ENCODE peak calls at places on chromosome X, in five cellular contexts. K is WERI-Rb-1, F is body of pancreas, N is neural progenitor cell, R is amygdala. O is an unnamed sample.
A peak's percentile ranks its signal among the peaks of the same experiment; 100 is the strongest.

GRCh38 chrX:17022205-17022604 is 75.7 kb downstream of the REPS2 start:
- DNase-seq in N (no peak), K (no peak), R (no peak), F (no peak), O (no peak)

GRCh38 chrX:50081282-50081955 is 119.4 kb downstream of the AKAP4 start:
- DNase-seq in R (no peak), F (peak; percentile 36), K (peak; percentile 22), N (peak; percentile 50), O (peak; percentile 36)

GRCh38 chrX:41720125-41720780 is 3.7 kb upstream of the GPR82 start:
- DNase-seq in K (no peak), N (no peak), F (no peak), R (no peak), O (no peak)

GRCh38 chrX:149504226-149504914 is 736 bp downstream of the IDS start:
- DNase-seq in R (no peak), K (peak; percentile 45), F (peak; percentile 15), N (peak; percentile 27), O (no peak)

GRCh38 chrX:130098202-130098552 is 12.1 kb downstream of the ELF4 start:
- DNase-seq in N (no peak), K (no peak), F (no peak), R (no peak), O (no peak)

GRCh38 chrX:13808293-13808692 is 8.6 kb downstream of the GPM6B start:
- DNase-seq in R (no peak), K (no peak), F (no peak), N (no peak), O (no peak)

GRCh38 chrX:40663880-40664630 is 16.7 kb upstream of the CXorf38 start:
- DNase-seq in K (peak; percentile 14), F (no peak), N (peak; percentile 56), R (no peak), O (no peak)

GRCh38 chrX:73126240-73126639 is 46.9 kb upstream of the PABPC1L2A start:
- DNase-seq in N (no peak), F (no peak), R (no peak), K (no peak), O (peak; percentile 49)

GRCh38 chrX:7147431-7147977 is at the start of gene STS:
- DNase-seq in N (peak; percentile 63), K (peak; percentile 54), F (peak; percentile 17), R (no peak), O (peak; percentile 49)

GRCh38 chrX:10579753-10580060 is 40.7 kb downstream of the MID1 start:
- DNase-seq in F (no peak), N (peak; percentile 8), R (no peak), K (no peak), O (no peak)

GRCh38 chrX:111083101-111083500 is 12.9 kb upstream of the PAK3 start:
- DNase-seq in N (no peak), F (no peak), R (no peak), K (no peak), O (no peak)

GRCh38 chrX:46554942-46555341 is 9.7 kb upstream of the ZNF674 start:
- DNase-seq in N (no peak), F (no peak), R (no peak), K (no peak), O (no peak)

GRCh38 chrX:56987741-56988140 is 7.6 kb downstream of the SPIN3 start:
- DNase-seq in N (no peak), R (no peak), K (no peak), F (no peak), O (no peak)

GRCh38 chrX:350148-350533 is 31.5 kb upstream of the GTPBP6 start:
- DNase-seq in F (no peak), N (no peak), K (no peak), R (no peak), O (no peak)

GRCh38 chrX:105821471-105822081 is 763 bp upstream of the NRK start:
- DNase-seq in K (no peak), N (peak; percentile 42), R (no peak), F (peak; percentile 11), O (no peak)

GRCh38 chrX:133685806-133686205 is 270.5 kb upstream of the GPC4 start:
- DNase-seq in F (no peak), N (no peak), K (no peak), R (no peak), O (peak; percentile 21)

GRCh38 chrX:148372925-148373324 is 127.5 kb upstream of the AFF2 start:
- DNase-seq in N (no peak), F (no peak), R (no peak), K (no peak), O (no peak)

GRCh38 chrX:33434256-33435092 is 223.1 kb upstream of the DMD start:
- DNase-seq in K (peak; percentile 55), R (peak; percentile 6), N (peak; percentile 77), F (peak; percentile 46), O (peak; percentile 59)

GRCh38 chrX:134374910-134375309 is 85.1 kb upstream of the HPRT1 start:
- DNase-seq in K (no peak), F (no peak), R (no peak), N (no peak), O (no peak)

GRCh38 chrX:150944233-150944632 is 38.9 kb upstream of the HMGB3 start:
- DNase-seq in K (no peak), N (no peak), F (no peak), R (no peak), O (no peak)

GRCh38 chrX:40108084-40108958 is 10.6 kb upstream of the BCOR start:
- DNase-seq in N (peak; percentile 76), R (no peak), F (peak; percentile 74), K (peak; percentile 53), O (peak; percentile 65)

GRCh38 chrX:136307471-136307870 is 6.7 kb downstream of the ADGRG4 start:
- DNase-seq in N (no peak), K (no peak), R (no peak), F (no peak), O (no peak)

GRCh38 chrX:21733705-21734104 is 24.2 kb downstream of the SMPX start:
- DNase-seq in K (no peak), N (no peak), F (no peak), R (no peak), O (no peak)

GRCh38 chrX:50905334-50905733 is 5.2 kb upstream of the BMP15 start:
- DNase-seq in R (no peak), K (no peak), F (no peak), N (peak; percentile 4), O (peak; percentile 21)

GRCh38 chrX:68989865-68990606 is 161.2 kb downstream of the EFNB1 start:
- DNase-seq in K (no peak), N (peak; percentile 79), R (no peak), F (peak; percentile 58), O (no peak)

GRCh38 chrX:96474357-96475125 is 210.1 kb upstream of the DIAPH2 start:
- DNase-seq in R (no peak), K (no peak), N (no peak), F (peak; percentile 9), O (no peak)

GRCh38 chrX:147838465-147839131 is 73.1 kb upstream of the FMR1 start:
- DNase-seq in R (no peak), N (peak; percentile 9), K (no peak), F (no peak), O (no peak)

GRCh38 chrX:48781705-48782104 is 4.7 kb upstream of the GATA1 start:
- DNase-seq in F (no peak), N (no peak), R (no peak), K (no peak), O (no peak)

GRCh38 chrX:72540318-72540717 is 32.3 kb downstream of the HDAC8 start:
- DNase-seq in N (no peak), F (no peak), R (no peak), K (no peak), O (no peak)

GRCh38 chrX:38857736-38858432 is 56.6 kb downstream of the MID1IP1 start:
- DNase-seq in R (no peak), F (no peak), K (no peak), N (no peak), O (no peak)

O was measured in colonic mucosa.